ENCODE peak calls at places on chromosomes 13 and 19, in four cellular contexts. Q is thoracic aorta, G is small intestine, E is HL-60. U is an unnamed sample.
A peak's percentile ranks its signal among the peaks of the same experiment; 100 is the strongest.

GRCh38 chr13:51870616-51871015 is 8.8 kb downstream of the CCDC70 start:
- DNase-seq in Q (no peak), G (no peak), E (no peak), U (no peak)

GRCh38 chr13:23679214-23679613 is 109.0 kb downstream of the TNFRSF19 start:
- DNase-seq in G (no peak), Q (no peak), E (no peak), U (no peak)

GRCh38 chr19:31348416-31349159 is 648 bp downstream of the TSHZ3 start:
- DNase-seq in Q (no peak), E (peak; percentile 3), G (no peak), U (no peak)

GRCh38 chr19:57165846-57166245 is 1.4 kb downstream of the DUXA start:
- DNase-seq in E (no peak), G (no peak), Q (no peak), U (no peak)

GRCh38 chr19:4871711-4872110 is 4.2 kb upstream of the PLIN3 start:
- DNase-seq in Q (no peak), E (no peak), G (no peak), U (no peak)

GRCh38 chr19:55301459-55302331 is 17.9 kb downstream of the BRSK1 start:
- DNase-seq in Q (peak; percentile 29), G (peak; percentile 81), E (peak; percentile 86), U (no peak)

GRCh38 chr13:36057041-36057440 is 74.1 kb downstream of the DCLK1 start:
- DNase-seq in E (no peak), Q (no peak), G (no peak), U (no peak)

GRCh38 chr13:77184455-77184854 is 142.4 kb downstream of the MYCBP2 start:
- DNase-seq in Q (no peak), E (peak; percentile 58), G (no peak), U (no peak)

GRCh38 chr19:53883741-53884140 is 1.7 kb downstream of the PRKCG start:
- DNase-seq in E (no peak), G (no peak), Q (no peak), U (no peak)

GRCh38 chr13:111114362-111115050 is 604 bp upstream of the ARHGEF7 start:
- DNase-seq in Q (peak; percentile 30), E (peak; percentile 17), G (peak; percentile 15), U (no peak)

GRCh38 chr13:92054389-92054788 is 656.0 kb downstream of the GPC5 start:
- DNase-seq in Q (no peak), E (no peak), G (peak; percentile 2), U (no peak)

GRCh38 chr19:16417660-16418596 is 53.8 kb downstream of the EPS15L1 start:
- DNase-seq in E (peak; percentile 47), G (peak; percentile 20), Q (no peak), U (peak; percentile 57)

GRCh38 chr13:109867766-109868165 is 81.4 kb upstream of the IRS2 start:
- DNase-seq in G (peak; percentile 26), E (no peak), Q (no peak), U (no peak)

GRCh38 chr13:63517376-63517775 is 2101.7 kb upstream of the PCDH20 start:
- DNase-seq in G (no peak), Q (no peak), E (no peak), U (no peak)

GRCh38 chr13:110377178-110378175 is 70.4 kb downstream of the COL4A2 start:
- DNase-seq in Q (no peak), E (no peak), G (no peak), U (no peak)

GRCh38 chr13:71798723-71799122 is 68.3 kb downstream of the DACH1 start:
- DNase-seq in Q (no peak), G (no peak), E (no peak), U (no peak)

GRCh38 chr13:48731957-48732569 is 78.3 kb downstream of the CYSLTR2 start:
- DNase-seq in Q (no peak), E (peak; percentile 69), G (peak; percentile 33), U (peak; percentile 31)

GRCh38 chr19:29687244-29687896 is 22.1 kb downstream of the PLEKHF1 start:
- DNase-seq in Q (no peak), G (no peak), E (peak; percentile 13), U (no peak)

GRCh38 chr19:40744554-40745401 is 5.5 kb downstream of the ACTMAP start:
- DNase-seq in G (no peak), Q (no peak), E (no peak), U (no peak)

GRCh38 chr13:102333320-102334181 is 68.3 kb downstream of the FGF14 start:
- DNase-seq in G (no peak), E (no peak), Q (no peak), U (no peak)

GRCh38 chr19:31070676-31071075 is 278.6 kb downstream of the TSHZ3 start:
- DNase-seq in G (no peak), Q (no peak), E (no peak), U (no peak)

GRCh38 chr13:30898721-30899188 is 7.3 kb upstream of the MEDAG start:
- DNase-seq in G (no peak), E (no peak), Q (peak; percentile 48), U (no peak)

GRCh38 chr13:113630296-113630695 is 27.7 kb downstream of the ATP4B start:
- DNase-seq in G (no peak), Q (no peak), E (no peak), U (no peak)

GRCh38 chr13:87671031-87671823 is at the start of gene SLITRK5:
- DNase-seq in E (peak; percentile 63), G (peak; percentile 32), Q (no peak), U (no peak)

GRCh38 chr13:49890376-49890775 is 45.8 kb downstream of the SPRYD7 start:
- DNase-seq in G (no peak), Q (no peak), E (no peak), U (no peak)

GRCh38 chr13:36420437-36420891 is 11.8 kb upstream of the CCNA1 start:
- DNase-seq in G (peak; percentile 60), Q (peak; percentile 41), E (peak; percentile 91), U (peak; percentile 68)

GRCh38 chr13:106052200-106052767 is 483.2 kb downstream of the EFNB2 start:
- DNase-seq in E (no peak), Q (no peak), G (no peak), U (no peak)

GRCh38 chr13:24217601-24218281 is 57.2 kb downstream of the SPATA13 start:
- DNase-seq in E (peak; percentile 26), G (peak; percentile 88), Q (no peak), U (no peak)

GRCh38 chr13:114219406-114219805 is 15.3 kb upstream of the CDC16 start:
- DNase-seq in Q (no peak), G (no peak), E (no peak), U (no peak)

GRCh38 chr13:33624740-33625139 is 193.2 kb upstream of the RFC3 start:
- DNase-seq in G (no peak), Q (no peak), E (no peak), U (no peak)

GRCh38 chr13:45325806-45326205 is 15.2 kb downstream of the TPT1 start:
- DNase-seq in E (peak; percentile 88), Q (peak; percentile 45), G (no peak), U (no peak)

GRCh38 chr13:45331981-45332830 is 8.8 kb downstream of the TPT1 start:
- DNase-seq in G (peak; percentile 53), Q (no peak), E (peak; percentile 55), U (no peak)

GRCh38 chr13:45327253-45327954 is 13.6 kb downstream of the TPT1 start:
- DNase-seq in E (no peak), G (no peak), Q (no peak), U (no peak)

GRCh38 chr13:45331123-45331619 is 9.8 kb downstream of the TPT1 start:
- DNase-seq in E (no peak), G (no peak), Q (no peak), U (no peak)

DNA sequence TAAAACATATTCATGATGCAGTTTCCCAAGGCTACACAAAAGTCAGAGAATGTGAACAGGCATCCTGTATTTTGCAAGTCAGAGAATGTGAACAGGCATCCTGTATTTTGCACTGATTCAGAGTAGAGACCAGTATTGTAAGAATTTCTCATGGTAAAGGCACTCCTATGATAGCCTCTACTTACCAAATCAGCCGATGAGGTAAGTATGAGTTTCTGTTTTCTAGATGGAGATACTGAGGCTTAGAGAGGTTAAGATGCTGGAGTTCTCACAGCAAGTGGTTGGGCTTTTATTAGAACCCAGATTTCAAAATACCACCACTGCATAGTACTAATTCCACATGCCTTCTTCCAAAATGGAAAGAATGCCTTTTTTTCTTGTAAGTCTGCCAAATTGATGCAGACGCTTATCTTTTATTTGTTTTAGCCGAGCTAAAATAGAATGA is 12.3 kb downstream of the TPT1 start:
- DNase-seq in E (no peak), Q (no peak), G (no peak), U (no peak)
- H3K27ac ChIP-seq in E (no peak overlapping the region), Q (peak overlapping the region; percentile 67), G (no peak overlapping the region), U (no peak overlapping the region)

GRCh38 chr13:67878376-67878775 is 648.2 kb upstream of the PCDH9 start:
- DNase-seq in G (no peak), Q (no peak), E (no peak), U (no peak)
- H3K4me3 ChIP-seq in G (no peak overlapping the region), Q (no peak overlapping the region), E (no peak overlapping the region), U (no peak overlapping the region)

GRCh38 chr19:1773173-1773572 is 19.9 kb downstream of the ONECUT3 start:
- DNase-seq in Q (no peak), G (peak; percentile 87), E (no peak), U (no peak)
- H3K27me3 ChIP-seq in Q (peaks cover 22% of the 10 kb centered on the region), G (no peaks in the 10 kb centered on the region), E (peaks cover 41% of the 10 kb centered on the region), U (peaks cover 29% of the 10 kb centered on the region)

GRCh38 chr13:98374750-98375149 is 197.7 kb upstream of the RNF113B start:
- DNase-seq in E (no peak), Q (no peak), G (no peak), U (no peak)

GRCh38 chr13:98370261-98370660 is 193.2 kb upstream of the RNF113B start:
- DNase-seq in G (no peak), E (no peak), Q (no peak), U (no peak)

GRCh38 chr13:98372886-98373285 is 195.8 kb upstream of the RNF113B start:
- DNase-seq in Q (no peak), G (no peak), E (no peak), U (no peak)

GRCh38 chr13:98370806-98371553 is 193.9 kb upstream of the RNF113B start:
- DNase-seq in Q (no peak), G (no peak), E (no peak), U (no peak)

GRCh38 chr13:98371624-98372023 is 194.6 kb upstream of the RNF113B start:
- DNase-seq in Q (no peak), E (no peak), G (no peak), U (no peak)
- H3K27ac ChIP-seq in Q (no peak overlapping the region), E (no peak overlapping the region), G (peak overlapping the region; percentile 29), U (no peak overlapping the region)

DNA sequence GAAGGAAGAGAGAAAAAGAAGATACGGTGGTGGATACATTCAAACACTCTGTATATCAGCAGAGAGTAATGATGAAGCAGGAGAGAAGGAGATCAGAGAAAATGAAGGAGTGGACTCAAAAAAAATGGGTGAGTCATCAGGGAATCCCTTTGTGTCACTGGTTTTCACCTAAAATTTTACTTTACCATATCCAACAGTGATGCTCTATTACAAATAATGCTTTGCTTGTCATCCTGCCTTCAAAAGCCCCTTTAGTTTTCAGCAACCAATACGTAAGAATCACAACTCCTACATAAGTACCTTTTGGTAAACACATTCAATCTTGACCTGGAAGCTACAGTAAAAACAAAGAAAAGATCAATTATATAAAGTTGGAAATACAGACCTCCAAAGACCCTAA is 88.8 kb downstream of the ENOX1 start:
- DNase-seq in G (no peak), E (no peak), Q (no peak), U (no peak)
- H3K4me3 ChIP-seq in G (no peak overlapping the region), E (no peak overlapping the region), Q (no peak overlapping the region), U (no peak overlapping the region)

GRCh38 chr19:51317968-51318367 is 6.5 kb downstream of the IGLON5 start:
- DNase-seq in E (no peak), Q (no peak), G (no peak), U (no peak)
- H3K27me3 ChIP-seq in E (peaks cover 2% of the 10 kb centered on the region), Q (no peaks in the 10 kb centered on the region), G (no peaks in the 10 kb centered on the region), U (no peaks in the 10 kb centered on the region)